ENCODE peak calls at places on chromosomes 3 and 15, in five cellular contexts. L, V, C, G and I are unnamed samples.

GRCh38 chr15:56969265-56969895 is 50.9 kb downstream of the TCF12 start:
- DNase-seq in L (no peak), V (no peak), C (no peak), G (no peak), I (no peak)

GRCh38 chr3:32414527-32415202 is 23.0 kb downstream of the CMTM7 start:
- DNase-seq in L (no peak), V (no peak), C (no peak), G (peak; percentile 47), I (no peak)

GRCh38 chr3:62632510-62633294 is 242.5 kb downstream of the CADPS start:
- DNase-seq in L (no peak), V (no peak), C (no peak), G (no peak), I (no peak)

GRCh38 chr15:101028772-101029438 is 109.7 kb downstream of the LRRK1 start:
- DNase-seq in L (peak; percentile 22), V (no peak), C (no peak), G (no peak), I (no peak)

GRCh38 chr15:32838820-32839219 is 121.0 kb downstream of the GREM1 start:
- DNase-seq in L (no peak), V (no peak), C (peak; percentile 29), G (peak; percentile 72), I (no peak)

GRCh38 chr15:33476076-33476475 is 165.3 kb downstream of the RYR3 start:
- DNase-seq in L (no peak), V (no peak), C (no peak), G (no peak), I (no peak)

GRCh38 chr15:51341366-51342248 is at the start of gene GLDN:
- DNase-seq in L (peak; percentile 68), V (no peak), C (no peak), G (no peak), I (no peak)

GRCh38 chr3:157147099-157147803 is 12.7 kb downstream of the CCNL1 start:
- DNase-seq in L (no peak), V (no peak), C (no peak), G (no peak), I (no peak)

GRCh38 chr15:95646484-95646883 is 684.0 kb upstream of the NR2F2 start:
- DNase-seq in L (no peak), V (no peak), C (no peak), G (no peak), I (no peak)

GRCh38 chr3:79406175-79406574 is 361.6 kb downstream of the ROBO1 start:
- DNase-seq in L (peak; percentile 45), V (no peak), C (no peak), G (no peak), I (no peak)

GRCh38 chr15:34252545-34252944 is 27.7 kb downstream of the EMC4 start:
- DNase-seq in L (no peak), V (no peak), C (no peak), G (no peak), I (no peak)

GRCh38 chr3:111639316-111639715 is 44.2 kb upstream of the ZBED2 start:
- DNase-seq in L (no peak), V (no peak), C (no peak), G (no peak), I (no peak)

GRCh38 chr3:9213019-9213646 is 36.3 kb downstream of the SRGAP3 start:
- DNase-seq in L (no peak), V (no peak), C (no peak), G (no peak), I (no peak)

GRCh38 chr3:25783661-25784512 is 644 bp upstream of the NGLY1 start:
- DNase-seq in L (peak; percentile 77), V (no peak), C (peak; percentile 62), G (peak; percentile 46), I (no peak)

GRCh38 chr3:29635888-29636287 is 355.0 kb downstream of the RBMS3 start:
- DNase-seq in L (no peak), V (no peak), C (no peak), G (no peak), I (no peak)

GRCh38 chr3:87771338-87772059 is 287.3 kb downstream of the CGGBP1 start:
- DNase-seq in L (peak; percentile 37), V (no peak), C (no peak), G (no peak), I (no peak)

GRCh38 chr3:151351648-151352047 is 22.3 kb upstream of the P2RY13 start:
- DNase-seq in L (no peak), V (no peak), C (no peak), G (no peak), I (no peak)

GRCh38 chr3:132445812-132446211 is 28.5 kb downstream of the DNAJC13 start:
- DNase-seq in L (no peak), V (no peak), C (no peak), G (peak; percentile 23), I (peak; percentile 28)

GRCh38 chr15:82051664-82052063 is 5.8 kb upstream of the MEX3B start:
- DNase-seq in L (no peak), V (no peak), C (no peak), G (peak; percentile 26), I (no peak)

GRCh38 chr3:124410471-124410870 is 319.8 kb upstream of the UMPS start:
- DNase-seq in L (no peak), V (no peak), C (no peak), G (no peak), I (no peak)

GRCh38 chr3:15330031-15330596 is 2.3 kb downstream of the SH3BP5 start:
- DNase-seq in L (no peak), V (peak; percentile 63), C (no peak), G (peak; percentile 75), I (no peak)

GRCh38 chr15:99042909-99043308 is 35.3 kb upstream of the PGPEP1L start:
- DNase-seq in L (no peak), V (no peak), C (no peak), G (no peak), I (no peak)

GRCh38 chr15:51112078-51112477 is 17.4 kb upstream of the TNFAIP8L3 start:
- DNase-seq in L (no peak), V (no peak), C (no peak), G (no peak), I (no peak)

GRCh38 chr3:102512734-102513518 is 78.1 kb downstream of the ZPLD1 start:
- DNase-seq in L (no peak), V (no peak), C (no peak), G (peak; percentile 29), I (no peak)

GRCh38 chr3:133487204-133487603 is 86.3 kb upstream of the CDV3 start:
- DNase-seq in L (no peak), V (no peak), C (no peak), G (no peak), I (no peak)

GRCh38 chr3:22779737-22780136 is 423.4 kb upstream of the UBE2E2 start:
- DNase-seq in L (no peak), V (no peak), C (no peak), G (no peak), I (no peak)
- TF ChIP-seq CTCF in L (no peak), V (no peak), C (no peak), G (no peak), I (no peak)

DNA sequence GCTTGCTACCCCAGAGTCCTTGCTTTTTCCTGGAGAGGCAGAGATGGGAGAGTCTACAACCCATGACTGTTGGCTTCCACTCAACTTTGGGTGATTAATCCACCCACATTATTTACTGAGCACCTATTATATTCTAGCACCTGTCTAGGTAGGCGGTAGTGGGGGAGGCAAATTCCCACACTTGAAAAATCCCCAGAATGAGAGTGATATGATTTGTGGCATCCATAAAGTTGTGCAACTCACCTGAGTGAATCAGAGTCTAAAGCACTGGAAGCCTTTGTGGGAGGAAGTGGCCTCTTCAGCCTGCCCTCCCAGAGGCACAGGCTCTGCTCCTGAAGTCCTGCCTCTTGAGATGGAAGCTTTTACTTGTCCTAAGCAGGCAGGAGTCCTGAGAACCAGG is 40.4 kb upstream of the CTNNB1 start:
- DNase-seq in L (no peak), V (no peak), C (no peak), G (no peak), I (peak; percentile 80)
- TF ChIP-seq CTCF in L (no peak), V (no peak), C (no peak), G (no peak), I (no peak)

GRCh38 chr3:99012051-99012450 is 110.6 kb upstream of the DCBLD2 start:
- DNase-seq in L (no peak), V (no peak), C (no peak), G (peak; percentile 47), I (no peak)
- TF ChIP-seq CTCF in L (no peak), V (no peak), C (no peak), G (no peak), I (no peak)

GRCh38 chr3:27130796-27131195 is 238.4 kb downstream of the NEK10 start:
- DNase-seq in L (no peak), V (no peak), C (no peak), G (no peak), I (no peak)

GRCh38 chr3:27138562-27138961 is 230.6 kb downstream of the NEK10 start:
- DNase-seq in L (no peak), V (no peak), C (no peak), G (no peak), I (no peak)

GRCh38 chr3:27133062-27133461 is 236.1 kb downstream of the NEK10 start:
- DNase-seq in L (no peak), V (no peak), C (no peak), G (no peak), I (no peak)

GRCh38 chr3:27138005-27138404 is 231.2 kb downstream of the NEK10 start:
- DNase-seq in L (peak; percentile 14), V (no peak), C (no peak), G (no peak), I (no peak)

GRCh38 chr3:27134165-27134796 is 234.9 kb downstream of the NEK10 start:
- DNase-seq in L (peak; percentile 76), V (peak; percentile 45), C (peak; percentile 43), G (peak; percentile 70), I (no peak)
- TF ChIP-seq CTCF in L (peak; percentile 74), V (peak; percentile 60), C (peak; percentile 92), G (peak; percentile 90), I (peak; percentile 92)

GRCh38 chr3:85567074-85567676 is 608.4 kb downstream of the CADM2 start:
- DNase-seq in L (peak; percentile 67), V (no peak), C (no peak), G (peak; percentile 39), I (no peak)
- TF ChIP-seq CTCF in L (peak; percentile 79), V (no peak), C (no peak), G (peak; percentile 63), I (peak; percentile 4)